ENCODE peak calls at places on chromosomes 6 and 20, in nine cellular contexts. W is CD8-positive, alpha-beta T cell; H is CD8-positive, alpha-beta memory T cell; L is endodermal cell; V is esophagus squamous epithelium; N is adrenal gland; O is transverse colon; R is gastrocnemius medialis; G is Jurkat, Clone E6-1. B is an unnamed sample.

GRCh38 chr6:40477246-40478126 is 109.7 kb downstream of the LRFN2 start:
- DNase-seq in G (peak), W (peak), L (peak), R (no peak), O (peak), H (peak), V (no peak), N (no peak), B (peak)

GRCh38 chr6:26342106-26342999 is 22.6 kb upstream of the BTN3A2 start:
- DNase-seq in G (no peak), R (no peak), H (no peak), N (no peak), O (no peak), W (no peak), V (no peak), L (peak), B (no peak)

GRCh38 chr6:20533746-20534294 is 437 bp upstream of the CDKAL1 start:
- DNase-seq in H (no peak), W (no peak), L (no peak), R (no peak), G (no peak), N (no peak), V (no peak), O (no peak), B (no peak)

GRCh38 chr6:133315811-133316210 is 74.7 kb downstream of the EYA4 start:
- DNase-seq in H (no peak), N (no peak), L (no peak), V (no peak), R (no peak), W (no peak), G (no peak), O (no peak), B (no peak)

GRCh38 chr6:11414564-11414963 is 123.0 kb upstream of the TMEM170B start:
- DNase-seq in N (no peak), G (no peak), L (no peak), V (no peak), R (no peak), O (no peak), W (no peak), H (peak), B (peak)

GRCh38 chr20:47543006-47543431 is 41.3 kb downstream of the NCOA3 start:
- DNase-seq in V (no peak), H (no peak), N (no peak), R (no peak), L (no peak), O (no peak), W (no peak), G (no peak), B (no peak)

GRCh38 chr6:166627875-166628849 is 1.1 kb upstream of the RPS6KA2 start:
- DNase-seq in V (peak), L (peak), O (peak), W (peak), G (peak), R (peak), H (peak), N (peak), B (no peak)

GRCh38 chr20:44692932-44693476 is 22.2 kb upstream of the CCN5 start:
- DNase-seq in G (no peak), O (peak), L (peak), H (no peak), V (no peak), R (peak), W (no peak), N (peak), B (no peak)

GRCh38 chr6:161301338-161301737 is 27.5 kb upstream of the AGPAT4 start:
- DNase-seq in V (no peak), H (no peak), N (no peak), G (no peak), W (no peak), R (no peak), O (no peak), L (no peak), B (no peak)

GRCh38 chr6:37615564-37616340 is 81.9 kb downstream of the MDGA1 start:
- DNase-seq in N (no peak), L (no peak), W (no peak), R (no peak), O (no peak), V (no peak), G (no peak), H (no peak), B (no peak)

GRCh38 chr6:146913842-146914562 is 290.2 kb upstream of the STXBP5 start:
- DNase-seq in G (no peak), V (no peak), N (peak), W (no peak), H (no peak), O (peak), R (peak), L (peak), B (no peak)

GRCh38 chr6:70415660-70416059 is 2.4 kb downstream of the FAM135A start:
- DNase-seq in G (no peak), V (no peak), W (no peak), N (no peak), L (no peak), H (no peak), O (no peak), R (no peak), B (no peak)

GRCh38 chr6:139406577-139407343 is 32.3 kb upstream of the CITED2 start:
- DNase-seq in V (no peak), O (no peak), L (no peak), G (no peak), R (no peak), N (no peak), W (no peak), H (no peak), B (no peak)

GRCh38 chr20:37526238-37526838 is 1.3 kb downstream of the BLCAP start:
- DNase-seq in R (no peak), V (no peak), O (peak), W (no peak), H (no peak), N (no peak), L (peak), G (no peak), B (no peak)

GRCh38 chr20:16556299-16556698 is 16.9 kb downstream of the KIF16B start:
- DNase-seq in G (no peak), R (no peak), H (no peak), O (no peak), N (no peak), W (no peak), L (no peak), V (no peak), B (no peak)

GRCh38 chr6:30091577-30092381 is 16.2 kb upstream of the RNF39 start:
- DNase-seq in L (peak), G (no peak), V (no peak), N (peak), W (no peak), H (no peak), R (no peak), O (peak), B (no peak)

GRCh38 chr6:159097256-159097655 is 52.5 kb upstream of the TAGAP start:
- DNase-seq in O (no peak), N (no peak), V (no peak), R (no peak), G (no peak), H (no peak), W (no peak), L (peak), B (no peak)

GRCh38 chr6:120384671-120385070 is 949.6 kb downstream of the TBC1D32 start:
- DNase-seq in N (no peak), R (no peak), W (no peak), V (no peak), O (no peak), H (no peak), L (no peak), G (no peak), B (no peak)

GRCh38 chr6:157217198-157217893 is 106.0 kb downstream of the TMEM242 start:
- DNase-seq in N (no peak), L (no peak), R (no peak), G (no peak), V (no peak), O (no peak), H (no peak), W (no peak), B (no peak)

DNA sequence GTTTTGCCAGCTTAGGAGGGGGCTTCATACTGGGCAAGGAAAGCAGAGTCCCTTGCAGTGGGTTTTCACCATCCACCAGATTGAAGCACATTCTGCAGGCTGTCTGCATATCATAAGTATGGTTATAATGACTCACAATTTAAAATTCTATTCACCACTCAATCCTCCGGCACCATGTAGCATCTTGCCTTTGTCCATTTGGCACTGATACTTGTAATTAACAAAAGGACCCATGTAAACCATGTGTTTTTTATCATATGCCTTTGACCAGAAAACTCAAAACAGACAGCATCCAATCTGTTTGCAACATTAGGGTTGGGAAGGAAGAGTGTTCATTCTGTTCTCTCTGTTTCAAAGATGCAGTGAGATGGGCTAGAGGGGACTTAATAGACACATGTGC is 3.0 kb downstream of the CD83 start:
- DNase-seq in O (no peak), H (no peak), L (no peak), W (no peak), V (no peak), N (no peak), R (no peak), G (no peak), B (no peak)
- H3K4me3 ChIP-seq in O (no peak), H (no peak), L (no peak), W (no peak), V (no peak), N (no peak), R (no peak), G (no peak), B (no peak)

GRCh38 chr6:143745160-143746133 is 67.7 kb downstream of the PHACTR2 start:
- DNase-seq in N (peak), L (peak), R (no peak), O (peak), V (no peak), H (no peak), G (peak), W (no peak), B (no peak)
- H3K4me3 ChIP-seq in N (no peak), L (peak), R (peak), O (no peak), V (peak), H (no peak), G (no peak), W (no peak), B (no peak)

DNA sequence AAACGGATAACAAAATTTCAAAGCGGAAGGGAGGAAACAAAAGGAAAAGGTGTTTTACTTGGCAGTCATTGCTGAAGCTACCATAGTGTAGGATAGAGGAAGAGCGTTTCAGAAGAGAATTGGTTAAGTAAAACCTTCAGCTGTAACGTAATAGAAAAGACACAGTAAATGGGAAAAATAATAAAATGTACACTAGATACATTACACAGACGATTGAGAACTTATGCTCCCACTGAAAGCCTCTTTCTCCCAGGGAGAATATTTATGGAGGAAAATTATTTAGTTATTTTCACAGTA is 90.8 kb upstream of the PRDM1 start:
- DNase-seq in V (no peak), N (no peak), W (no peak), L (no peak), R (no peak), O (no peak), H (no peak), G (no peak), B (no peak)
- H3K4me3 ChIP-seq in V (peak), N (no peak), W (no peak), L (peak), R (no peak), O (no peak), H (peak), G (no peak), B (peak)

GRCh38 chr6:142803027-142803426 is 141.9 kb downstream of the HIVEP2 start:
- DNase-seq in V (no peak), H (no peak), R (no peak), W (no peak), L (no peak), O (no peak), G (no peak), N (no peak), B (no peak)

GRCh38 chr6:142800240-142800639 is 144.7 kb downstream of the HIVEP2 start:
- DNase-seq in N (no peak), O (no peak), H (no peak), R (no peak), V (no peak), W (no peak), L (no peak), G (no peak), B (no peak)

GRCh38 chr6:142804490-142804889 is 140.5 kb downstream of the HIVEP2 start:
- DNase-seq in H (no peak), O (no peak), G (no peak), V (no peak), L (no peak), R (no peak), N (no peak), W (no peak), B (no peak)

GRCh38 chr6:142803495-142804049 is 141.4 kb downstream of the HIVEP2 start:
- DNase-seq in R (no peak), O (no peak), G (no peak), V (no peak), W (no peak), H (no peak), L (no peak), N (no peak), B (no peak)

GRCh38 chr6:142802124-142802523 is 142.9 kb downstream of the HIVEP2 start:
- DNase-seq in V (no peak), R (peak), W (no peak), O (no peak), H (no peak), N (peak), G (no peak), L (no peak), B (no peak)
- H3K4me3 ChIP-seq in V (no peak), R (no peak), W (no peak), O (no peak), H (no peak), N (no peak), G (no peak), L (no peak), B (no peak)

GRCh38 chr20:4814696-4815252 is 93.1 kb downstream of the PRND start:
- DNase-seq in V (peak), H (peak), L (no peak), R (no peak), N (no peak), G (no peak), O (peak), W (no peak), B (peak)

GRCh38 chr20:4812641-4813075 is 90.9 kb downstream of the PRND start:
- DNase-seq in W (no peak), V (no peak), G (no peak), N (no peak), L (no peak), O (peak), H (no peak), R (no peak), B (peak)

GRCh38 chr20:4815618-4816017 is 93.9 kb downstream of the PRND start:
- DNase-seq in O (no peak), G (no peak), V (no peak), L (no peak), R (no peak), W (no peak), H (no peak), N (no peak), B (no peak)

GRCh38 chr20:4813076-4813838 is 91.5 kb downstream of the PRND start:
- DNase-seq in L (no peak), G (no peak), H (no peak), O (peak), N (no peak), R (no peak), V (no peak), W (no peak), B (peak)

DNA sequence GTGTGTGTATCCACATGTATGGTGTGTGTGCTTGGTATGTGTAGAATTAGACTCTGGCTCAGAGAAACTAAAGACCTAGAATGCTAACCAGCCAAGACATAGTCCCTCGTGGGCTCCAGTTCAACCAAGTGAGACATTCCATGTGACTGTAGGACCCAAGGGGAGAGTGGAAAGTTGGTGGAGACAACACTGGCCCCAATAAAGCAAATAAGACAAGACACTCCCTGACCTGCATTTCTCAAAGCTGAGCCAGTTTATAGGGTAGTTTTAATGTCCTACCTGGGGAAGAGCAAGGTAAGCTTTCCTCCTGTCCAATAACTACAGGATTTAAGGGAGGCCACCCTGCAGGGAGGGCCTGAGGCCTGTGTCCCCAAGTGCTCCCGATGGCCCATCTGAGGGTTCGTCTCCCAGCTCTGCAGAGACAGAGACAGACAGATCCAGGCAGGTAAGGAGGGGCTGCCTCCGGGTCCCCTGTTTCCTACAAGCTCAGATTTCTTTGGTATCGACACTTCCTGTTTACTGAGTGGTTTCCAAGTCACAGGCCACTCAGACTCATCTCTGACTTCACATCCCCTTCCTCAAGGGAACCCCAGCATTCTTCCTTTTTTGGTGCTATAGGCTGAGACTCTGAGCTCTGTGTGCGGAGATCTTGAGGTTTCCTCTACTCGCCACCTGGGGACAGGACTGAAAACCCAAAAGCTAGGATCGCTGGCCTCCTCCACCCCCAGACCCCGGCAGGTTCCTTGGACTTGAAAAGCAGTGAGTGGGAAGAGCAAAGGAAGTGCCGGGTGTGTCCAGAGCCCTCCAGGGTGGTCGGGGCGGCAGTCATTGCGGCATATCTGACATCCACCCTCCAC is 92.4 kb downstream of the PRND start:
- DNase-seq in L (peak), G (peak), V (peak), W (no peak), H (peak), O (peak), N (no peak), R (no peak), B (peak)
- H3K4me3 ChIP-seq in L (no peak), G (no peak), V (no peak), W (peak), H (peak), O (no peak), N (no peak), R (no peak), B (peak)

B was measured in CD4-positive, alpha-beta memory T cell.